ENCODE peak calls at places on chromosomes 1 and 21, in ten cellular contexts. O is left cardiac atrium; X is endothelial cell; K is A172; B is T-helper 17 cell; N is GM19239; T is T-cell; E is pancreas; Q is activated CD8-positive, alpha-beta memory T cell treated with anti-CD3 and anti-CD28 coated beads for 24 hours; L is NCI-H2029. A is an unnamed sample.

GRCh38 chr1:78095618-78096416 is 50.1 kb downstream of the GIPC2 start:
- DNase-seq in K (peak; percentile 51), E (no peak), O (no peak), Q (no peak), L (no peak), N (no peak), B (no peak), T (no peak), X (no peak), A (no peak)

GRCh38 chr1:41369531-41369930 is 8.3 kb downstream of the FOXO6 start:
- DNase-seq in L (no peak), Q (no peak), X (no peak), N (no peak), K (no peak), B (no peak), E (no peak), O (no peak), T (no peak), A (no peak)

GRCh38 chr21:32994305-32994704 is 31.4 kb upstream of the OLIG2 start:
- DNase-seq in Q (no peak), O (no peak), X (peak; percentile 11), E (no peak), K (peak; percentile 54), N (peak; percentile 21), T (no peak), B (no peak), L (no peak), A (no peak)

GRCh38 chr1:169117599-169117998 is 11.1 kb downstream of the ATP1B1 start:
- DNase-seq in X (no peak), Q (no peak), L (no peak), O (no peak), N (no peak), E (no peak), K (no peak), B (no peak), T (no peak), A (no peak)

GRCh38 chr1:212368073-212368484 is 46.6 kb downstream of the PACC1 start:
- DNase-seq in L (peak; percentile 45), X (peak; percentile 56), K (peak; percentile 80), N (peak; percentile 31), Q (peak; percentile 67), B (no peak), E (peak; percentile 63), T (no peak), O (no peak), A (peak; percentile 28)

GRCh38 chr1:67532452-67533216 is 102.4 kb upstream of the SERBP1 start:
- DNase-seq in N (peak; percentile 44), K (peak; percentile 72), L (peak; percentile 70), O (no peak), X (peak; percentile 49), E (peak; percentile 50), T (no peak), B (no peak), Q (no peak), A (no peak)

GRCh38 chr1:199170711-199171110 is 531.9 kb downstream of the PTPRC start:
- DNase-seq in L (no peak), O (no peak), Q (no peak), E (no peak), B (no peak), X (no peak), T (no peak), N (no peak), K (no peak), A (no peak)

GRCh38 chr1:186236921-186237320 is 138.1 kb downstream of the TPR start:
- DNase-seq in K (peak; percentile 98), B (no peak), T (no peak), O (no peak), L (no peak), N (no peak), X (no peak), E (no peak), Q (no peak), A (no peak)

GRCh38 chr1:161482610-161483009 is 22.6 kb upstream of the FCGR2A start:
- DNase-seq in N (no peak), K (no peak), B (no peak), E (no peak), O (no peak), L (no peak), Q (no peak), T (no peak), X (no peak), A (no peak)

GRCh38 chr1:67918067-67918466 is 84.8 kb upstream of the GNG12 start:
- DNase-seq in E (no peak), Q (no peak), X (no peak), T (no peak), K (no peak), B (no peak), L (no peak), N (no peak), O (no peak), A (no peak)

GRCh38 chr1:78079580-78079979 is 33.8 kb downstream of the GIPC2 start:
- DNase-seq in O (no peak), T (no peak), E (no peak), Q (no peak), N (no peak), B (no peak), X (no peak), K (no peak), L (no peak), A (no peak)

GRCh38 chr1:184503221-184503749 is 116.5 kb downstream of the C1orf21 start:
- DNase-seq in K (no peak), N (no peak), L (no peak), E (no peak), X (no peak), Q (no peak), O (no peak), T (no peak), B (no peak), A (no peak)

GRCh38 chr21:27026501-27026900 is 59.6 kb upstream of the ADAMTS5 start:
- DNase-seq in O (no peak), N (no peak), K (no peak), T (no peak), Q (no peak), B (no peak), X (no peak), L (no peak), E (no peak), A (no peak)

GRCh38 chr21:46153259-46154154 is 1.9 kb downstream of the FTCD start:
- DNase-seq in K (no peak), O (no peak), B (no peak), E (peak; percentile 61), N (no peak), T (no peak), X (peak; percentile 79), L (peak; percentile 31), Q (no peak), A (no peak)

GRCh38 chr1:6003568-6004411 is 11.6 kb upstream of the NPHP4 start:
- DNase-seq in T (no peak), N (no peak), B (no peak), O (peak; percentile 12), E (no peak), Q (no peak), X (no peak), K (no peak), L (no peak), A (no peak)

A was measured in stimulated activated naive CD4-positive, alpha-beta T cell.